ENCODE peak calls at places on chromosomes 16 and 17, in ten cellular contexts. One of them, this sample, is unnamed.

GRCh38 chr17:45103269-45103795 is 29.0 kb downstream of the PLCD3 start:
- DNase-seq in activated naive CD8-positive, alpha-beta T cell treated with anti-CD3 and anti-CD28 coated beads for 36 hours: no peak
- DNase-seq in HCT116: no peak
- DNase-seq in skeletal muscle cell: no peak
- DNase-seq in colonic mucosa: no peak
- DNase-seq in BJ: no peak
- DNase-seq in occipital lobe: no peak
- DNase-seq in T47D: no peak
- DNase-seq in esophagus squamous epithelium: no peak
- DNase-seq in activated naive CD4-positive, alpha-beta T cell: no peak
- DNase-seq in this sample: no peak

GRCh38 chr16:4517812-4518211 is 20.8 kb downstream of the CDIP1 start:
- DNase-seq in colonic mucosa: no peak
- DNase-seq in HCT116: no peak
- DNase-seq in BJ: no peak
- DNase-seq in occipital lobe: no peak
- DNase-seq in T47D: no peak
- DNase-seq in activated naive CD4-positive, alpha-beta T cell: no peak
- DNase-seq in esophagus squamous epithelium: no peak
- DNase-seq in activated naive CD8-positive, alpha-beta T cell treated with anti-CD3 and anti-CD28 coated beads for 36 hours: no peak
- DNase-seq in skeletal muscle cell: no peak
- DNase-seq in this sample: no peak

GRCh38 chr16:19228057-19228456 is 57.5 kb upstream of the CLEC19A start:
- DNase-seq in occipital lobe: no peak
- DNase-seq in skeletal muscle cell: no peak
- DNase-seq in HCT116: no peak
- DNase-seq in BJ: no peak
- DNase-seq in activated naive CD4-positive, alpha-beta T cell: no peak
- DNase-seq in T47D: no peak
- DNase-seq in activated naive CD8-positive, alpha-beta T cell treated with anti-CD3 and anti-CD28 coated beads for 36 hours: no peak
- DNase-seq in esophagus squamous epithelium: no peak
- DNase-seq in colonic mucosa: no peak
- DNase-seq in this sample: no peak

GRCh38 chr16:47848481-47849109 is 307.2 kb downstream of the ABCC12 start:
- DNase-seq in colonic mucosa: no peak
- DNase-seq in BJ: no peak
- DNase-seq in T47D: peak; percentile 5
- DNase-seq in esophagus squamous epithelium: no peak
- DNase-seq in occipital lobe: peak; percentile 27
- DNase-seq in HCT116: no peak
- DNase-seq in activated naive CD8-positive, alpha-beta T cell treated with anti-CD3 and anti-CD28 coated beads for 36 hours: no peak
- DNase-seq in skeletal muscle cell: peak; percentile 50
- DNase-seq in activated naive CD4-positive, alpha-beta T cell: no peak
- DNase-seq in this sample: no peak

GRCh38 chr17:73021771-73022170 is 70.7 kb downstream of the SLC39A11 start:
- DNase-seq in HCT116: no peak
- DNase-seq in esophagus squamous epithelium: no peak
- DNase-seq in occipital lobe: no peak
- DNase-seq in colonic mucosa: no peak
- DNase-seq in skeletal muscle cell: no peak
- DNase-seq in activated naive CD4-positive, alpha-beta T cell: no peak
- DNase-seq in BJ: no peak
- DNase-seq in T47D: no peak
- DNase-seq in activated naive CD8-positive, alpha-beta T cell treated with anti-CD3 and anti-CD28 coated beads for 36 hours: no peak
- DNase-seq in this sample: no peak

GRCh38 chr17:28342313-28342712 is 6.8 kb downstream of the TNFAIP1 start:
- DNase-seq in occipital lobe: no peak
- DNase-seq in HCT116: no peak
- DNase-seq in BJ: no peak
- DNase-seq in T47D: no peak
- DNase-seq in colonic mucosa: no peak
- DNase-seq in activated naive CD8-positive, alpha-beta T cell treated with anti-CD3 and anti-CD28 coated beads for 36 hours: no peak
- DNase-seq in esophagus squamous epithelium: no peak
- DNase-seq in activated naive CD4-positive, alpha-beta T cell: no peak
- DNase-seq in skeletal muscle cell: no peak
- DNase-seq in this sample: no peak

GRCh38 chr17:29572691-29573557 is 4.4 kb downstream of the TP53I13 start:
- DNase-seq in activated naive CD4-positive, alpha-beta T cell: peak; percentile 49
- DNase-seq in activated naive CD8-positive, alpha-beta T cell treated with anti-CD3 and anti-CD28 coated beads for 36 hours: peak; percentile 80
- DNase-seq in T47D: no peak
- DNase-seq in skeletal muscle cell: no peak
- DNase-seq in colonic mucosa: peak; percentile 47
- DNase-seq in BJ: no peak
- DNase-seq in HCT116: no peak
- DNase-seq in esophagus squamous epithelium: no peak
- DNase-seq in occipital lobe: no peak
- DNase-seq in this sample: peak; percentile 77

GRCh38 chr17:1882836-1883235 is 53.0 kb downstream of the RPA1 start:
- DNase-seq in occipital lobe: no peak
- DNase-seq in skeletal muscle cell: no peak
- DNase-seq in T47D: no peak
- DNase-seq in activated naive CD4-positive, alpha-beta T cell: no peak
- DNase-seq in activated naive CD8-positive, alpha-beta T cell treated with anti-CD3 and anti-CD28 coated beads for 36 hours: no peak
- DNase-seq in HCT116: no peak
- DNase-seq in BJ: no peak
- DNase-seq in esophagus squamous epithelium: no peak
- DNase-seq in colonic mucosa: peak; percentile 32
- DNase-seq in this sample: no peak

GRCh38 chr17:35350493-35350892 is 22.9 kb downstream of the SLFN11 start:
- DNase-seq in activated naive CD8-positive, alpha-beta T cell treated with anti-CD3 and anti-CD28 coated beads for 36 hours: no peak
- DNase-seq in BJ: no peak
- DNase-seq in skeletal muscle cell: no peak
- DNase-seq in activated naive CD4-positive, alpha-beta T cell: no peak
- DNase-seq in colonic mucosa: no peak
- DNase-seq in esophagus squamous epithelium: no peak
- DNase-seq in occipital lobe: no peak
- DNase-seq in T47D: no peak
- DNase-seq in HCT116: no peak
- DNase-seq in this sample: no peak

GRCh38 chr16:84849751-84850150 is 30.0 kb downstream of the CRISPLD2 start:
- DNase-seq in BJ: no peak
- DNase-seq in skeletal muscle cell: no peak
- DNase-seq in HCT116: no peak
- DNase-seq in colonic mucosa: no peak
- DNase-seq in activated naive CD4-positive, alpha-beta T cell: no peak
- DNase-seq in esophagus squamous epithelium: no peak
- DNase-seq in activated naive CD8-positive, alpha-beta T cell treated with anti-CD3 and anti-CD28 coated beads for 36 hours: no peak
- DNase-seq in T47D: no peak
- DNase-seq in occipital lobe: no peak
- DNase-seq in this sample: no peak

GRCh38 chr16:4410335-4411075 is 5.9 kb downstream of the CORO7 start:
- DNase-seq in T47D: peak; percentile 1
- DNase-seq in activated naive CD8-positive, alpha-beta T cell treated with anti-CD3 and anti-CD28 coated beads for 36 hours: no peak
- DNase-seq in skeletal muscle cell: peak; percentile 91
- DNase-seq in BJ: peak; percentile 72
- DNase-seq in colonic mucosa: peak; percentile 65
- DNase-seq in HCT116: no peak
- DNase-seq in occipital lobe: peak; percentile 54
- DNase-seq in activated naive CD4-positive, alpha-beta T cell: no peak
- DNase-seq in esophagus squamous epithelium: no peak
- DNase-seq in this sample: no peak

This sample was measured in activated B cell treated with CpG ODN at 0.5 μM for 24 hours.